ENCODE peak calls at places on chromosomes 5 and 9, in four cellular contexts. H is mesendoderm, G is H1, N is IMR-90. Y is an unnamed sample.
A peak's percentile ranks its signal among the peaks of the same experiment; 100 is the strongest.

GRCh38 chr5:84688566-84688965 is 303.9 kb upstream of the EDIL3 start:
- DNase-seq in H (peak; percentile 8), G (no peak), N (peak; percentile 72), Y (no peak)

GRCh38 chr9:38244971-38245370 is 147.5 kb upstream of the ALDH1B1 start:
- DNase-seq in H (no peak), G (no peak), N (no peak), Y (no peak)

GRCh38 chr5:146208916-146209522 is 5.6 kb downstream of the RBM27 start:
- DNase-seq in H (no peak), G (no peak), N (peak; percentile 6), Y (no peak)

GRCh38 chr5:31741496-31741895 is 102.6 kb downstream of the PDZD2 start:
- DNase-seq in H (no peak), G (no peak), N (no peak), Y (no peak)

GRCh38 chr9:137446851-137447471 is 5.8 kb upstream of the ENTPD8 start:
- DNase-seq in H (no peak), G (no peak), N (no peak), Y (no peak)

GRCh38 chr9:86639899-86640379 is 285.7 kb upstream of the TUT7 start:
- DNase-seq in H (peak; percentile 29), G (no peak), N (no peak), Y (no peak)

GRCh38 chr5:33594006-33594405 is 153.2 kb downstream of the TARS1 start:
- DNase-seq in H (no peak), G (no peak), N (no peak), Y (no peak)

GRCh38 chr9:83304686-83305085 is 233.5 kb downstream of the FRMD3 start:
- DNase-seq in H (no peak), G (no peak), N (peak; percentile 37), Y (no peak)

GRCh38 chr5:143921525-143922311 is 109.8 kb downstream of the HMHB1 start:
- DNase-seq in H (no peak), G (no peak), N (peak; percentile 85), Y (no peak)

GRCh38 chr9:33517373-33517772 is 6.7 kb upstream of the ANKRD18B start:
- DNase-seq in H (peak; percentile 29), G (no peak), N (peak; percentile 60), Y (no peak)

GRCh38 chr9:89786650-89787049 is 181.8 kb downstream of the GADD45G start:
- DNase-seq in H (no peak), G (no peak), N (no peak), Y (no peak)

GRCh38 chr5:69029292-69029691 is 64.5 kb upstream of the SLC30A5 start:
- DNase-seq in H (no peak), G (no peak), N (no peak), Y (no peak)

GRCh38 chr9:8429768-8430167 is 630.2 kb upstream of the DMAC1 start:
- DNase-seq in H (no peak), G (no peak), N (no peak), Y (no peak)

GRCh38 chr9:8429157-8429556 is 629.6 kb upstream of the DMAC1 start:
- DNase-seq in H (no peak), G (no peak), N (no peak), Y (no peak)

GRCh38 chr9:8430945-8431344 is 631.4 kb upstream of the DMAC1 start:
- DNase-seq in H (no peak), G (no peak), N (no peak), Y (no peak)

GRCh38 chr9:8432224-8432623 is 632.6 kb upstream of the DMAC1 start:
- DNase-seq in H (no peak), G (no peak), N (no peak), Y (no peak)

GRCh38 chr9:8431505-8431904 is 631.9 kb upstream of the DMAC1 start:
- DNase-seq in H (no peak), G (no peak), N (no peak), Y (no peak)
- H3K56ac ChIP-seq in H (no peak overlapping the region), G (no peak overlapping the region), N (no peak overlapping the region), Y (no peak overlapping the region)

DNA sequence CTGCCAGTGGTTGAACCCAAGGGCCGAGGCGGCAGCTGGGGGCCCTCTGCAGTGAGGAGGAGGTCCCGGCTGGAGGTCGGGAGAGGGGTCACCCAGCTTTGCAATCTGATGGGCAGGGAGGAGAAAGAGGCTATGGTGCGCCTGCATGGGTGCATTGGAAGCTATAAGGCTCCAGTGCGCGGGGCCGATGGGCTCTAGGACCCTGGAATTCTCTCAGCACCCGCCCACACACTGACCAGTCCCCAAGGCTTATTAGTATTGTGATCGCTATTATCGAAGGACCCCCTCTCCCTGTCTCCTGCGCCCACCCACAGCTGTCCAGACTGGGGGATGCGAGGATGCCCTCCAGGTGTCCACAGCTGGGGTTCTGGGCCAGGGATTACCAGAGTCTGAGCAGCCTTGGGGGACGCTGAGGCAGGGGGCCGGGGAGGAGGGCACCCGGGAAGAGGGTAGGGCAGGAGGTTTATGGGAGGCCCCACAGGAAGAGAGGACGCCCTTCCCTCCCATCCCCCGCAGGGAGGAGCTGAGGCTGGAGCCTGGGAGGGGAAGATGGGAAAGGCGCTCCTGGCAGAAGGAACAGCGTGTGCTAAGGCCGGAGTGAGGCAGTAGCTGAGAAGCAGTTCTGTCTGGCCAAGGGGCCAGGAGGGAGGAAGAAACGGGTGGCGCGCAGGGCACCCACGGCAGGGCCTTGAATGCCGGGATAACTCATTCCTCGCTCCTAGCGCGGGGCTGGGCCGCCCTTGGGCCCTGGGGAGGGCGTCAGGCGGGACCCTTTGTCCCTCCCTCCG is 24.2 kb downstream of the C9orf50 start:
- DNase-seq in H (peak; percentile 98), G (peak; percentile 85), N (peak; percentile 73), Y (peak; percentile 87)
- H3K56ac ChIP-seq in H (peak overlapping the region; percentile 98), G (peak overlapping the region; percentile 42), N (peak overlapping the region; percentile 81), Y (no peak overlapping the region)

GRCh38 chr5:131581710-131582109 is 53.3 kb downstream of the RAPGEF6 start:
- DNase-seq in H (no peak), G (no peak), N (no peak), Y (no peak)

GRCh38 chr5:131589510-131590348 is 45.3 kb downstream of the RAPGEF6 start:
- DNase-seq in H (peak; percentile 85), G (peak; percentile 56), N (peak; percentile 74), Y (peak; percentile 69)

DNA sequence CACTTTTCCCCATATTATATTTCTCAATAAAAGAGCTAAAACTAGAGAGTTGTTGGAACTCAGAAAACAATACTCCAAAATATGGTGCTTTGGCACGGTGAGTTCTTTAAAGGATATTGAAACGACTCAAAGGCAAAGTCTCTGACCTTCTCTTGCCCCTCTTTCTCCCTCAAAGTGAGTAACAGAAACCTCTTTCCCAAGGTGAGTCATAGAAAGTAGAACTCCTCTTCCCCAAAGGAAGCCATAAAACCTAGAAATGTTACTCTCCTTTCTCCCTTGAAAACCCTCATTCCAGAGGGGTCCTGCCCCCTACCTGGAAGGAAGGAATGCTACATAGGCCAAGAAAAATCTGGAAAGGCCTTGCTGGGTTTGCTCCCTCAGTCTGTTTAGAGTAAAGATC is 47.5 kb downstream of the RAPGEF6 start:
- DNase-seq in H (peak; percentile 49), G (no peak), N (peak; percentile 47), Y (no peak)
- H3K56ac ChIP-seq in H (no peak overlapping the region), G (no peak overlapping the region), N (no peak overlapping the region), Y (no peak overlapping the region)

GRCh38 chr5:133132717-133133116 is 80.9 kb downstream of the HSPA4 start:
- DNase-seq in H (no peak), G (no peak), N (no peak), Y (no peak)
- H3K56ac ChIP-seq in H (no peak overlapping the region), G (no peak overlapping the region), N (no peak overlapping the region), Y (no peak overlapping the region)

GRCh38 chr5:159752622-159753275 is 163.5 kb upstream of the ADRA1B start:
- DNase-seq in H (no peak), G (no peak), N (no peak), Y (no peak)
- H3K56ac ChIP-seq in H (no peak overlapping the region), G (no peak overlapping the region), N (no peak overlapping the region), Y (no peak overlapping the region)

GRCh38 chr5:1059884-1060263 is 51.3 kb downstream of the NKD2 start:
- DNase-seq in H (no peak), G (no peak), N (no peak), Y (no peak)

GRCh38 chr5:1058988-1059883 is 50.6 kb downstream of the NKD2 start:
- DNase-seq in H (no peak), G (no peak), N (no peak), Y (no peak)

GRCh38 chr5:1058549-1058945 is 49.9 kb downstream of the NKD2 start:
- DNase-seq in H (no peak), G (no peak), N (no peak), Y (no peak)

GRCh38 chr5:1061916-1062315 is 49.9 kb downstream of the SLC12A7 start:
- DNase-seq in H (no peak), G (no peak), N (no peak), Y (no peak)

DNA sequence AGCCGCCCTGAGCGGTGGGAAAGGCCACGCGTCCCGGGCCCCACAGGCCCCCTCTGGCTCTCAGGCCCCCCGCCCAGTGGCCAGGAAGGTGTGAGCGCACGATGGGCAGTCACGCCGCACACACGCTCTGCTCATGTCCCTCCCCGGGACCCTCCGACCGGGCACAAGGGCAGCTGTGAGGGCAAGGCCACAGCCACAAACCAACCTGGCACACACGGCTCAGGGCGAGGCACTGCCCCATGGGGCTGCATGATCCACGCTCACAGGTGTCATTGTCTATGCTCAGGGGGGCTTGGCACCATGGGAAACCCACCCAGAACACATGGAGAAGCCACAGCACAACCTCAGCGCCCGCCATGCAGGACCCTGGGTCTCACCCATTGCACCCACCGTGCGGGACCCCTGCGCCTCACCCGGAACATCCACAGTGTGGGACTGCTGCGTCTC is 51.3 kb downstream of the SLC12A7 start:
- DNase-seq in H (no peak), G (no peak), N (no peak), Y (no peak)
- H3K56ac ChIP-seq in H (no peak overlapping the region), G (no peak overlapping the region), N (no peak overlapping the region), Y (no peak overlapping the region)

GRCh38 chr5:10123254-10123989 is 126.3 kb downstream of the ATPSCKMT start:
- DNase-seq in H (no peak), G (peak; percentile 22), N (no peak), Y (no peak)
- H3K56ac ChIP-seq in H (no peak overlapping the region), G (no peak overlapping the region), N (no peak overlapping the region), Y (no peak overlapping the region)

GRCh38 chr5:135576075-135576599 is 2.7 kb downstream of the CXCL14 start:
- DNase-seq in H (peak; percentile 90), G (no peak), N (peak; percentile 33), Y (peak; percentile 54)

GRCh38 chr5:135578305-135578684 is 496 bp downstream of the CXCL14 start:
- DNase-seq in H (peak; percentile 20), G (peak; percentile 54), N (no peak), Y (no peak)

GRCh38 chr5:135582099-135582781 is 3.4 kb upstream of the CXCL14 start:
- DNase-seq in H (no peak), G (no peak), N (no peak), Y (no peak)

GRCh38 chr5:135577421-135577820 is 1.4 kb downstream of the CXCL14 start:
- DNase-seq in H (no peak), G (no peak), N (no peak), Y (no peak)

GRCh38 chr5:135578685-135579341 is at the start of gene CXCL14:
- DNase-seq in H (peak; percentile 89), G (peak; percentile 68), N (peak; percentile 49), Y (peak; percentile 83)
- H3K56ac ChIP-seq in H (peak within 1 kb of the TSS; percentile 82), G (no peak within 1 kb of the TSS), N (no peak within 1 kb of the TSS), Y (no peak within 1 kb of the TSS)